ENCODE peak calls at places on chromosomes 5 and 9, in seven cellular contexts. W is H9, B is SJSA1, F is neural progenitor cell, Z is small intestine, J is H1, Y is ovary. R is an unnamed sample.

GRCh38 chr9:126521551-126521950 is 92.2 kb upstream of the LMX1B start:
- DNase-seq in W (no peak), B (no peak), F (no peak), Z (no peak), J (no peak), Y (no peak), R (no peak)

GRCh38 chr5:131386779-131387178 is 122.9 kb downstream of the CDC42SE2 start:
- DNase-seq in W (no peak), B (no peak), F (no peak), Z (no peak), J (no peak), Y (no peak), R (peak)

GRCh38 chr5:129063483-129064136 is 30.9 kb upstream of the ISOC1 start:
- DNase-seq in W (no peak), B (peak), F (no peak), Z (no peak), J (no peak), Y (no peak), R (no peak)

GRCh38 chr5:1110930-1111726 is 735 bp downstream of the SLC12A7 start:
- DNase-seq in W (no peak), B (no peak), F (peak), Z (peak), J (no peak), Y (peak), R (no peak)

GRCh38 chr5:168057905-168058304 is 233.5 kb upstream of the WWC1 start:
- DNase-seq in W (no peak), B (no peak), F (peak), Z (no peak), J (no peak), Y (no peak), R (no peak)

GRCh38 chr5:143606043-143606752 is 202.7 kb upstream of the NR3C1 start:
- DNase-seq in W (no peak), B (no peak), F (no peak), Z (no peak), J (no peak), Y (no peak), R (peak)

GRCh38 chr9:122263699-122264349 is 816 bp downstream of the RBM18 start:
- DNase-seq in W (no peak), B (peak), F (no peak), Z (no peak), J (no peak), Y (no peak), R (peak)

GRCh38 chr9:110208031-110208430 is at the start of gene C9orf152:
- DNase-seq in W (no peak), B (no peak), F (no peak), Z (peak), J (no peak), Y (no peak), R (no peak)

GRCh38 chr9:4328723-4329122 is 28.9 kb upstream of the GLIS3 start:
- DNase-seq in W (no peak), B (no peak), F (no peak), Z (no peak), J (no peak), Y (no peak), R (peak)

GRCh38 chr9:120708526-120709224 is 5.6 kb downstream of the MEGF9 start:
- DNase-seq in W (no peak), B (no peak), F (no peak), Z (no peak), J (no peak), Y (no peak), R (peak)

GRCh38 chr5:94017579-94017978 is 276.2 kb upstream of the POU5F2 start:
- DNase-seq in W (no peak), B (no peak), F (no peak), Z (no peak), J (no peak), Y (no peak), R (peak)

GRCh38 chr5:157924931-157925729 is 66.2 kb upstream of the CLINT1 start:
- DNase-seq in W (no peak), B (no peak), F (no peak), Z (peak), J (no peak), Y (no peak), R (no peak)

GRCh38 chr5:157920828-157921170 is 61.9 kb upstream of the CLINT1 start:
- DNase-seq in W (no peak), B (no peak), F (no peak), Z (no peak), J (no peak), Y (no peak), R (no peak)

GRCh38 chr5:157926171-157926671 is 67.3 kb upstream of the CLINT1 start:
- DNase-seq in W (no peak), B (no peak), F (no peak), Z (peak), J (no peak), Y (no peak), R (no peak)

GRCh38 chr5:157926953-157927352 is 68.0 kb upstream of the CLINT1 start:
- DNase-seq in W (peak), B (no peak), F (peak), Z (no peak), J (no peak), Y (no peak), R (no peak)

GRCh38 chr5:157924490-157924889 is 65.5 kb upstream of the CLINT1 start:
- DNase-seq in W (no peak), B (no peak), F (no peak), Z (no peak), J (no peak), Y (no peak), R (no peak)
- H3K27ac ChIP-seq in W (no peak), B (no peak), F (no peak), Z (peak), J (no peak), Y (no peak), R (no peak)

GRCh38 chr9:33676746-33677505 is 118.4 kb upstream of the PRSS3 start:
- DNase-seq in W (peak), B (peak), F (peak), Z (peak), J (peak), Y (peak), R (peak)
- H3K27ac ChIP-seq in W (no peak), B (no peak), F (no peak), Z (no peak), J (peak), Y (no peak), R (peak)

DNA sequence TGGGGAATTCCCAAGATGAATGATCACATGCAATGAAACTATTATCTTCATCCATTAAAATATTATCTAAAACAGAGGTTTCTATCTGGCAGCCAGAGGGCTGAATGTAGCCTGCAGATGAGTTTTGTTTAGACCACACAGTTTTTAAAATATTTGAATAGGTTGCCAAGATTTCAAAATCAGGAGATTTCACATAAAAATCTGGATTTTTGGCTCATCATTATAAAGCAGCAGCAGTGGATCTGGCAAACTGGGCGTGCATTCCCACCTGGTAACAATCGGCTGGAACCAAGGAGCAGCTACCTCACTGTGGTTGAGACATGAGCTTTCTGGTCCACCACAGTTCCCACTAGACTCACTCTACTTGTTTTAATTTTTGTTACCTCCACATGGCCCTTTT is 155.1 kb downstream of the BNC2 start:
- DNase-seq in W (no peak), B (no peak), F (no peak), Z (no peak), J (no peak), Y (no peak), R (peak)
- H3K27ac ChIP-seq in W (no peak), B (no peak), F (no peak), Z (no peak), J (peak), Y (no peak), R (no peak)

GRCh38 chr9:129623331-129623730 is 2.4 kb upstream of the C9orf50 start:
- DNase-seq in W (no peak), B (no peak), F (no peak), Z (no peak), J (no peak), Y (no peak), R (peak)

GRCh38 chr9:129617167-129617566 is 3.7 kb downstream of the C9orf50 start:
- DNase-seq in W (peak), B (no peak), F (peak), Z (no peak), J (no peak), Y (no peak), R (peak)

GRCh38 chr9:129619787-129620668 is 873 bp downstream of the C9orf50 start:
- DNase-seq in W (peak), B (no peak), F (peak), Z (no peak), J (peak), Y (no peak), R (peak)

GRCh38 chr9:129624168-129624759 is 1.7 kb upstream of the NTMT1 start:
- DNase-seq in W (peak), B (peak), F (peak), Z (peak), J (peak), Y (peak), R (peak)

GRCh38 chr9:129620669-129621295 is at the start of gene C9orf50:
- DNase-seq in W (no peak), B (no peak), F (no peak), Z (no peak), J (no peak), Y (no peak), R (no peak)
- H3K27ac ChIP-seq in W (no peak), B (no peak), F (no peak), Z (no peak), J (no peak), Y (no peak), R (peak)